ENCODE peak calls at places on chromosomes 3 and 15, in seven cellular contexts. I is ovary, R is AG04450, V is foreskin fibroblast, Z is endothelial cell of umbilical vein, T is HCT116, N is HL-60. O is an unnamed sample.

GRCh38 chr3:9168230-9168629 is 81.2 kb downstream of the SRGAP3 start:
- DNase-seq in V (no peak), R (no peak), N (no peak), Z (no peak), I (no peak), T (no peak), O (no peak)

GRCh38 chr3:149134560-149134959 is 5.1 kb downstream of the HPS3 start:
- DNase-seq in V (peak; percentile 18), N (no peak), Z (no peak), T (no peak), I (no peak), R (no peak), O (peak; percentile 20)

GRCh38 chr15:61364871-61365270 is 135.8 kb upstream of the RORA start:
- DNase-seq in Z (no peak), V (no peak), T (no peak), R (no peak), I (no peak), N (no peak), O (no peak)

GRCh38 chr3:169811606-169812123 is 1.0 kb upstream of the LRRIQ4 start:
- DNase-seq in N (peak; percentile 65), V (peak; percentile 85), Z (peak; percentile 45), I (no peak), R (peak; percentile 62), T (no peak), O (peak; percentile 73)

GRCh38 chr15:78035861-78036476 is 41.5 kb downstream of the TBC1D2B start:
- DNase-seq in Z (no peak), V (no peak), R (no peak), N (peak; percentile 25), T (no peak), I (no peak), O (no peak)

GRCh38 chr3:59978979-59979378 is 929.2 kb upstream of the CFAP20DC start:
- DNase-seq in V (no peak), R (no peak), N (no peak), T (no peak), Z (no peak), I (no peak), O (no peak)

GRCh38 chr15:64009798-64010241 is 36.5 kb downstream of the DAPK2 start:
- DNase-seq in V (peak; percentile 71), T (no peak), N (no peak), Z (no peak), I (no peak), R (no peak), O (no peak)

GRCh38 chr3:141486416-141486734 is 452 bp upstream of the RASA2 start:
- DNase-seq in T (no peak), Z (no peak), V (no peak), I (no peak), R (no peak), N (no peak), O (no peak)

GRCh38 chr3:25171118-25171912 is 256.7 kb upstream of the RARB start:
- DNase-seq in R (no peak), I (no peak), V (no peak), Z (no peak), T (no peak), N (no peak), O (no peak)

GRCh38 chr15:83378921-83379561 is 68.1 kb upstream of the SH3GL3 start:
- DNase-seq in N (no peak), Z (no peak), T (peak; percentile 8), R (no peak), V (no peak), I (no peak), O (no peak)

GRCh38 chr15:35444557-35445204 is 101.3 kb downstream of the DPH6 start:
- DNase-seq in R (no peak), T (peak; percentile 39), I (no peak), V (peak; percentile 75), Z (peak; percentile 72), N (peak; percentile 3), O (peak; percentile 77)

GRCh38 chr3:11619946-11620652 is 23.6 kb downstream of the VGLL4 start:
- DNase-seq in Z (no peak), T (no peak), I (no peak), N (no peak), V (no peak), R (no peak), O (no peak)

GRCh38 chr3:56064684-56065083 is 403.6 kb downstream of the ERC2 start:
- DNase-seq in R (no peak), N (no peak), T (no peak), I (no peak), Z (peak; percentile 31), V (peak; percentile 41), O (no peak)

DNA sequence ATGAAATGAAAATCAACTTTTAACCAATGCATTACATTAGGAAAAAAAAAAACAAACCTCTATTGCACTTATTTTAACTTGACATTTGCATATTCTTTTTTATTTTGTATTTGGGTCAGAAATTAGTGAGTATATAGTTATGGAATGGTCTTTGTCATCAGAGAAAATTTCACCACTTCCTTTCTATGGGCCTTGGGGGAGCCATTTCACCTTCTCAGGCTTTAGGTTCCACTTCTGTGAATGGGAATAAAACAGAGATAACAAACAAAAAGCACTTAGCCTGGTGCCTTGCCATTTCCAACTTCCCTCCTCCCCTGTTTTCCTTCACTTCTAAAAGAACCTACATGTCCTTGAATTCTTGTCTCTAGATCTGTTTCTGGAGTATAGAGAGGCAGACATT is 168.0 kb upstream of the STT3B start:
- DNase-seq in N (no peak), V (peak; percentile 73), T (no peak), I (no peak), Z (no peak), R (no peak), O (peak; percentile 70)
- TF ChIP-seq CTCF in N (no peak), V (peak; percentile 17), T (no peak), I (no peak), Z (no peak), R (peak; percentile 15), O (no peak)

GRCh38 chr15:25774871-25775270 is 88.3 kb downstream of the ATP10A start:
- DNase-seq in Z (no peak), V (no peak), R (no peak), N (no peak), T (no peak), I (no peak), O (no peak)

GRCh38 chr15:25770618-25771369 is 92.3 kb downstream of the ATP10A start:
- DNase-seq in V (no peak), R (no peak), N (no peak), Z (no peak), T (no peak), I (no peak), O (no peak)

GRCh38 chr15:25770031-25770430 is 93.1 kb downstream of the ATP10A start:
- DNase-seq in I (no peak), R (no peak), V (no peak), Z (no peak), T (no peak), N (no peak), O (no peak)

GRCh38 chr15:25773248-25773647 is 89.9 kb downstream of the ATP10A start:
- DNase-seq in Z (no peak), I (no peak), N (no peak), T (no peak), R (no peak), V (no peak), O (no peak)

DNA sequence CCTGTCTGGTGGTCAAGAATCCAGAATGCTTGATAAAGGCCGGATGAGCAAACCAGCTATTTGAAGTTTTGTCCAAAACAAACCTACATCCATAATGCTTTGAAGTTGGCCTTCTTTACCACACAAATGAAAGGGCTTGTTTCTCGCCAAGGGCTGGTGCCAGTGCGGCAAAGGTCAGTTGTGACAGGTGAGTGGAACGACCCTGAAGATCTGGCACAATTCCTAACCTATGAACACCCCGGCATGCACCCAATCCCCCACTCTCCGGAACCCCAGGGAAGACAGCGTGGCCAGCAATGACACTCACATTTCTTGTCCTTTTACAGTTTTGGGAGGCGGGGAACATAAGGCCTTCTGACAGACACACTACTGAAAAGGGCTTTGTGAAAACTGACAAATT is 90.6 kb downstream of the ATP10A start:
- DNase-seq in T (no peak), V (no peak), R (no peak), I (no peak), N (no peak), Z (no peak), O (no peak)
- H3K4me3 ChIP-seq in T (no peak overlapping the region), V (no peak overlapping the region), R (no peak overlapping the region), I (no peak overlapping the region), N (no peak overlapping the region), Z (no peak overlapping the region), O (no peak overlapping the region)

GRCh38 chr3:197337656-197338055 is 39.2 kb upstream of the DLG1 start:
- DNase-seq in N (no peak), Z (no peak), R (no peak), I (no peak), V (no peak), T (no peak), O (no peak)

GRCh38 chr3:197335428-197336132 is 37.2 kb upstream of the DLG1 start:
- DNase-seq in R (no peak), V (no peak), T (no peak), I (no peak), Z (no peak), N (no peak), O (no peak)

GRCh38 chr3:197337214-197337613 is 38.8 kb upstream of the DLG1 start:
- DNase-seq in N (no peak), R (no peak), V (no peak), I (no peak), T (no peak), Z (no peak), O (no peak)

GRCh38 chr3:197338586-197338985 is 40.2 kb upstream of the DLG1 start:
- DNase-seq in Z (no peak), I (no peak), R (no peak), V (no peak), T (no peak), N (no peak), O (no peak)

GRCh38 chr3:197336348-197336747 is 37.9 kb upstream of the DLG1 start:
- DNase-seq in V (no peak), N (no peak), Z (no peak), I (no peak), R (no peak), T (no peak), O (no peak)
- TF ChIP-seq CTCF in V (no peak), N (no peak), Z (no peak), I (no peak), R (no peak), T (no peak), O (no peak)

GRCh38 chr3:195813916-195814486 is 2.3 kb upstream of the MUC4 start:
- DNase-seq in Z (no peak), R (no peak), T (no peak), V (no peak), N (no peak), I (no peak), O (no peak)

GRCh38 chr3:195809796-195810454 is 1.8 kb downstream of the MUC4 start:
- DNase-seq in T (no peak), V (no peak), Z (no peak), I (no peak), R (no peak), N (no peak), O (no peak)

GRCh38 chr3:195812366-195812765 is 637 bp upstream of the MUC4 start:
- DNase-seq in Z (no peak), I (no peak), V (no peak), T (no peak), R (no peak), N (no peak), O (no peak)

GRCh38 chr3:195810455-195810845 is 1.3 kb downstream of the MUC4 start:
- DNase-seq in Z (no peak), N (no peak), V (no peak), T (no peak), R (no peak), I (no peak), O (no peak)

DNA sequence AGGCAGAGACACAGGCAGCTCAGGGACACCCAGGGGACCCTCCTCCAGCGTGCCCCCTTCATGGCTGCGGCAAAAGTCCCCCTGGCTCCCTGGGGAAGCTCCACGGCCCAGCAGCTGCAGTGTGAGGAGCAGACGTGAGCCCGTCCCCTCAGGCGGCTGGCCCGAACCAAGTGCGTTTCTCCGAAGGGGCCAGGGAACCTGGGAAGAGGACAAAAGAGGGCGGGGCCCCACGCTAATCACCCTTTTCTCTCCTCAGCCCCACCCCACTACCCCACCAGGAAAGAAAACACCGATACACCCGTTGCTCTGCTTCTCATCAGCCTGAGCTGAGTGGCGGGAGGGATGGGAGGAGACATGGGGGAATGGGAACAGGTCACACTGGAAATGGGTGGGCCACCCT is at the start of gene MUC4:
- DNase-seq in R (no peak), Z (no peak), T (no peak), I (no peak), N (no peak), V (no peak), O (no peak)
- H3K4me3 ChIP-seq in R (no peak within 1 kb of the TSS), Z (no peak within 1 kb of the TSS), T (no peak within 1 kb of the TSS), I (no peak within 1 kb of the TSS), N (no peak within 1 kb of the TSS), V (no peak within 1 kb of the TSS), O (no peak within 1 kb of the TSS)

O was measured in fibroblast of pulmonary artery.